ENCODE peak calls at places on chromosomes 11 and 22, in five cellular contexts. U is SK-N-SH, V is GM12878, C is K562, O is HepG2. E is an unnamed sample.

GRCh38 chr11:104061851-104062521 is 25.5 kb downstream of the DDI1 start:
- DNase-seq in V (no peak), C (no peak), O (no peak), U (no peak), E (no peak)

GRCh38 chr11:76008474-76008873 is 193.5 kb downstream of the UVRAG start:
- DNase-seq in C (no peak), U (no peak), O (no peak), V (no peak), E (no peak)

GRCh38 chr11:28910926-28911325 is 802.7 kb downstream of the METTL15 start:
- DNase-seq in V (no peak), C (no peak), U (no peak), O (no peak), E (no peak)

GRCh38 chr11:77775941-77776340 is 44.6 kb downstream of the RSF1 start:
- DNase-seq in U (no peak), C (no peak), O (no peak), V (no peak), E (no peak)

GRCh38 chr22:22697377-22698120 is 53.1 kb downstream of the GGTLC2 start:
- DNase-seq in O (no peak), U (no peak), V (no peak), C (no peak), E (no peak)

GRCh38 chr11:17591293-17591692 is 44.2 kb downstream of the OTOG start:
- DNase-seq in U (no peak), O (no peak), V (no peak), C (no peak), E (no peak)

GRCh38 chr22:36267896-36268485 is 15.1 kb downstream of the APOL1 start:
- DNase-seq in C (no peak), U (no peak), V (no peak), O (no peak), E (no peak)

GRCh38 chr11:71542856-71543743 is 5.1 kb upstream of the KRTAP5-9 start:
- DNase-seq in V (peak; percentile 17), U (peak; percentile 38), O (no peak), C (no peak), E (no peak)

GRCh38 chr11:124656759-124657627 is 16.5 kb downstream of the SIAE start:
- DNase-seq in U (peak; percentile 52), O (no peak), V (no peak), C (no peak), E (no peak)

GRCh38 chr11:14258177-14258935 is 100.6 kb downstream of the RRAS2 start:
- DNase-seq in U (no peak), O (peak; percentile 65), C (no peak), V (no peak), E (peak; percentile 26)

GRCh38 chr11:64032050-64032449 is 3.7 kb upstream of the FLRT1 start:
- DNase-seq in O (no peak), V (no peak), U (no peak), C (no peak), E (no peak)

GRCh38 chr22:19062139-19062789 is 59.9 kb downstream of the DGCR2 start:
- DNase-seq in O (no peak), U (no peak), C (no peak), V (no peak), E (no peak)

GRCh38 chr11:110311783-110312578 is 15.6 kb upstream of the RDX start:
- DNase-seq in U (no peak), V (no peak), C (no peak), O (no peak), E (no peak)

GRCh38 chr11:102309621-102310541 is 7.4 kb upstream of the BIRC3 start:
- DNase-seq in V (no peak), U (no peak), O (peak; percentile 18), C (no peak), E (no peak)

DNA sequence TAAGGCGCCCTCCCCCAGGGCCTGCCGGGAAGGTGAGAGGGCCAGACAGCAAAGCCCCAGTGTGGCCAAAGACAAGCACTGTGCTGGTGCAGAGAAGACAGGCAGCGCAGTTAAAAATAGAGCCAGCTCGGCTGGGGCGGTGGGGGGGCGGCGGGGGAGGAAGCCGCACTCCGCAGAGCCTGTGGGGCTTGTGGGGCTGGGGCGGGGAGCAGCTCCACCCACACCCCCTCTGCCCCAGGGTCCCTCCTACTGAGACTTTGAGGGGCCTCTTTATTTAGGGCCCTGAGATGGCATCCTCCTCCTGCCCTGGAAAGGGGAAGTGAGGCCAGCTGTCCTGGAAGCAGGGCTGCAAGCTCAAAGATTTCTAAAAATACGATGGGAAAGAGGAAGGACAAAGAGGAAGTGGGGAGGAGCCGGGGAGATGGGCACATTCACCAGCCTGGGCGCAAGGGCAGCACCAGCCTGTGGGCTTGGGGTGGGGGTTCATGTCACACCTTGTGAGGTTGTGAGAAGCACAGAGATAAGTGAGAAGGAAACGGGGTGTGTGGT is 2.6 kb downstream of the CYTH4 start:
- DNase-seq in C (no peak), U (no peak), O (no peak), V (peak; percentile 68), E (no peak)
- TF ChIP-seq ZBTB33 in C (no peak), U (no peak), O (no peak), V (no peak), E (no peak)

DNA sequence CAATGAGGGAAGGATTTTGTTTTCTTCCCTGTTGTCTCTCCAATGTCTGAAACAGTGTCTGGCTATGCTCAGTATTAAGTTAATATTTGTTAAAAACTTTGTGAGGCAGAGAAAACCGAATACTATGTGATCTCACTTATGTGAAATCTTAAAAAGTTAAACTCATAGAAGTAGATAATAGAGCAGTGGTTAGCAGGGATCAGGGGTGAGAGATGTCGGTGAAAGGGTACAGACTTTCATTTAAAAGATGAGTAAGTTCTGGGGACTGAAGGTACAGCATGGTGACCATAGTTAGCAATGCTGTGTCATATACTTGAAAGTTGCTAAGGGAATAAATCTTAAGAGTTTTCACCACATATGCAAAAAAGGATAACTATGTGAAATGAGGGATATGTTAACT is 244.6 kb downstream of the AASDHPPT start:
- DNase-seq in V (no peak), O (no peak), C (no peak), U (no peak), E (no peak)
- TF ChIP-seq ZBTB33 in V (no peak), O (no peak), C (no peak), U (no peak), E (no peak)

GRCh38 chr11:61754534-61755482 is 2.4 kb downstream of the MYRF start:
- DNase-seq in O (no peak), C (peak; percentile 77), U (no peak), V (no peak), E (no peak)
- TF ChIP-seq ZBTB33 in O (peak; percentile 89), C (no peak), U (no peak), V (peak; percentile 38), E (no peak)

DNA sequence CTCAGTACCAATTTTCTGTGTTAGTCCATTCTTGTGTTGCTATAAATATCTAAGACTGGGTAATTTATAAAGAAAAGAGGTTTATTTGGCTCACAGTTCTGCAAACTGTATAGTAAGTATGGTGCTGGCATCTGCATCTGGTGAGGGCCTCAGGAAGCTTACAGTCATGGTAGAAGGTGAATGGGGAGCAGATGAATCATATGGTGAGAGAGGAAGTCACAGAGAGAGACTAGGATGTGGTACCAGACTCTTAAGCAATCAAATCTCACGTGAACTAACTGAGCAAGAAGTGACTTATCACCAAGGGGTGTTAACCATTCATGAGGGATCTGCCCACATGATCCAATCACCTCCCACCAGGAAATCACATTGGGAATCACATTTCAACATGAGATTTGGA is 60.8 kb upstream of the ZBED5 start:
- DNase-seq in C (no peak), V (no peak), O (no peak), U (no peak), E (no peak)
- TF ChIP-seq ZBTB33 in C (no peak), V (no peak), O (no peak), U (no peak), E (no peak)

DNA sequence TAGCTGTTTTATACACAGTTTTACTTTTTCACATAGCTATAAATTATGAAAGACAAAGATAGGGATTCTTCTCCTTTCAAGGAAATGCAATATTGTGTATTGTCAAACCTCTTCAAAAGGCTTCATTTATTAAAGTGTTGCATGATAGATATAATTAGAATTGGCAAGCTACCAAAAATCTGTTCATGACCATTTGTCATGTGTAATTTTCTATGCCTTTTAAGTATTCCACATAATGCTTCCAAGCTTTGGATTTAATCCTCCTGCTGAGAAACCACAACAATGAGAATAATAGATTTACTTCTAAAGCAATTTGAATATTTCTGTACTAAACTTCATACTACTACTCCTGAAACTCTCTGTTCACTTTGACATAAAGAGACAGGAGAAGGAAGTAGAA is 403.2 kb upstream of the CCDC179 start:
- DNase-seq in C (no peak), U (no peak), O (no peak), V (no peak), E (no peak)
- TF ChIP-seq ZBTB33 in C (no peak), U (no peak), O (no peak), V (no peak), E (no peak)

GRCh38 chr11:107387666-107388065 is 70.0 kb downstream of the CWF19L2 start:
- DNase-seq in O (no peak), C (no peak), U (no peak), V (no peak), E (no peak)
- TF ChIP-seq ZBTB33 in O (no peak), C (no peak), U (no peak), V (no peak), E (no peak)

DNA sequence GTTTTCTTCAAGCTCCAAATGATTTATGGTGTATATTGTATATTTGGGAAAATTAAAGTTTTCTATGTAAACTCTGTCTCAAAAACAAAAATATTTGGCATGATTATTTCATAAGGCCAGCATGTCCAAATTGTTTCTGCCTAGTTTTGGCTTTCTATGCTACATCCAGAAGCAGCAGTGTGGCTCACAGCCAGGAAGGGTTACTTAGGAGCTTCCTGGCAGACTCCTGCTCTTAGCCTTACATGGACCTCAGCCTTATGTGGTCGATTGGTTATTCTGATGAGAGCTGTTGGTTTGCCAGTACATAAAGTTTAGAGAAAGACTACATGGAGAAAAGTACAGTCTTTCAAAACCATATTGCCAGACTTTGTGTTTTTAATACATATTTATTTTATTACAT is 297.7 kb upstream of the FAT3 start:
- DNase-seq in C (no peak), V (no peak), U (no peak), O (no peak), E (no peak)
- TF ChIP-seq ZBTB33 in C (no peak), V (no peak), U (no peak), O (no peak), E (no peak)

GRCh38 chr11:130555251-130555841 is 106.9 kb downstream of the ADAMTS15 start:
- DNase-seq in O (no peak), C (no peak), V (no peak), U (no peak), E (no peak)
- TF ChIP-seq ZBTB33 in O (no peak), C (no peak), V (no peak), U (no peak), E (no peak)

GRCh38 chr11:7251487-7251835 is 243 bp upstream of the SYT9 start:
- DNase-seq in U (no peak), C (no peak), V (no peak), O (no peak), E (no peak)
- TF ChIP-seq ZBTB33 in U (no peak), C (no peak), V (no peak), O (no peak), E (no peak)

E was measured in HCT116.